ENCODE peak calls at places on chromosome 15, in nine cellular contexts. Q is psoas muscle, L is heart right ventricle, M is pancreas, V is neural progenitor cell, F is fibroblast of the aortic adventitia, X is HCT116, O is uterus, U is ovary. J is an unnamed sample.

GRCh38 chr15:72288796-72289596 is 16.6 kb upstream of the PARP6 start:
- DNase-seq in V (no peak), O (no peak), L (no peak), X (no peak), Q (no peak), U (no peak), M (no peak), F (no peak), J (no peak)

GRCh38 chr15:31740203-31740602 is 290.1 kb upstream of the CHRNA7 start:
- DNase-seq in F (no peak), M (no peak), U (no peak), L (no peak), O (no peak), V (peak), Q (no peak), X (no peak), J (no peak)

GRCh38 chr15:73632670-73633058 is 525 bp downstream of the NPTN start:
- DNase-seq in U (no peak), V (peak), F (no peak), L (no peak), O (no peak), Q (no peak), X (no peak), M (peak), J (no peak)

GRCh38 chr15:88605507-88606436 is 15.4 kb upstream of the AEN start:
- DNase-seq in O (no peak), F (peak), U (peak), M (peak), V (peak), L (peak), X (no peak), Q (no peak), J (no peak)

GRCh38 chr15:81126887-81127286 is 7.2 kb upstream of the CFAP161 start:
- DNase-seq in X (no peak), O (no peak), M (no peak), L (no peak), Q (no peak), V (no peak), U (no peak), F (peak), J (no peak)

GRCh38 chr15:81211376-81211775 is 14.7 kb downstream of the IL16 start:
- DNase-seq in M (no peak), U (no peak), L (no peak), V (no peak), O (no peak), F (no peak), X (no peak), Q (no peak), J (no peak)

GRCh38 chr15:92657486-92657885 is 1.9 kb upstream of the FAM174B start:
- DNase-seq in X (no peak), O (no peak), V (no peak), Q (no peak), L (no peak), U (no peak), F (no peak), M (no peak), J (no peak)

GRCh38 chr15:65869954-65870871 is 922 bp downstream of the RAB11A start:
- DNase-seq in F (peak), O (peak), Q (peak), V (peak), X (no peak), M (peak), U (peak), L (peak), J (peak)

GRCh38 chr15:65062061-65062460 is 5.7 kb downstream of the RASL12 start:
- DNase-seq in Q (no peak), O (no peak), F (no peak), X (no peak), M (no peak), U (peak), V (no peak), L (no peak), J (no peak)

GRCh38 chr15:99727733-99728132 is 5.5 kb downstream of the LYSMD4 start:
- DNase-seq in V (no peak), O (no peak), U (no peak), F (no peak), L (no peak), M (no peak), Q (no peak), X (no peak), J (no peak)

GRCh38 chr15:99729327-99729726 is 3.9 kb downstream of the LYSMD4 start:
- DNase-seq in X (no peak), U (no peak), V (no peak), F (no peak), M (no peak), O (no peak), Q (no peak), L (no peak), J (no peak)

GRCh38 chr15:99731336-99732267 is 1.6 kb downstream of the LYSMD4 start:
- DNase-seq in Q (no peak), X (no peak), V (peak), L (no peak), M (no peak), U (peak), F (no peak), O (no peak), J (no peak)

GRCh38 chr15:99732268-99732641 is 982 bp downstream of the LYSMD4 start:
- DNase-seq in U (no peak), L (no peak), O (no peak), X (no peak), M (no peak), V (no peak), Q (no peak), F (peak), J (peak)

GRCh38 chr15:99729920-99730319 is 3.3 kb downstream of the LYSMD4 start:
- DNase-seq in Q (no peak), X (no peak), M (no peak), F (peak), U (peak), O (peak), V (peak), L (peak), J (peak)
- TF ChIP-seq CTCF in Q (peak), X (peak), M (no peak), F (peak), U (peak), O (peak), V (peak), L (peak), J (peak)

DNA sequence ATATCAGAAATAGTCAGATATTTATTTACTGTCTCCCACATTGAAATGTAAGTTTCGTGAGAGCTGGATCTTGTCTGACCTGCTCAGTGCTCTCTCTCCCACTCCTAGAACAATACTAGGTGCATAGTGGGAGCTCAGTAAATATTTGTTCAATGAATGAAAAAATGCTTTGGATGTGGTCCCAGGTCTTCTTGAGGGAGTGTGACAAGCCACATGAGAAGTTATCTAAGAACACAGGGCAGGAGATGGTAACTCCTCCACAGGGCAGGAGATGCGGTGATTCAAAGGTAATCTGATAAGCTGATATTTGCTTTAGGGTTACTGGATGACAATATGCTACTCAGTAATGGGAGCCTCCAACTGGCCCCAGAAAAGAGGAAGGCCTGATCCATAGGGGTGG is 25.8 kb upstream of the PLA2G4E start:
- DNase-seq in L (no peak), X (no peak), O (no peak), V (no peak), U (no peak), F (no peak), M (no peak), Q (no peak), J (no peak)
- TF ChIP-seq CTCF in L (no peak), X (no peak), O (no peak), V (no peak), U (no peak), F (no peak), M (no peak), Q (no peak), J (no peak)

GRCh38 chr15:95284933-95285401 is 1045.5 kb upstream of the NR2F2 start:
- DNase-seq in V (peak), O (no peak), U (no peak), Q (no peak), X (no peak), F (peak), L (no peak), M (no peak), J (no peak)
- TF ChIP-seq CTCF in V (peak), O (no peak), U (no peak), Q (no peak), X (no peak), F (no peak), L (no peak), M (no peak), J (no peak)

DNA sequence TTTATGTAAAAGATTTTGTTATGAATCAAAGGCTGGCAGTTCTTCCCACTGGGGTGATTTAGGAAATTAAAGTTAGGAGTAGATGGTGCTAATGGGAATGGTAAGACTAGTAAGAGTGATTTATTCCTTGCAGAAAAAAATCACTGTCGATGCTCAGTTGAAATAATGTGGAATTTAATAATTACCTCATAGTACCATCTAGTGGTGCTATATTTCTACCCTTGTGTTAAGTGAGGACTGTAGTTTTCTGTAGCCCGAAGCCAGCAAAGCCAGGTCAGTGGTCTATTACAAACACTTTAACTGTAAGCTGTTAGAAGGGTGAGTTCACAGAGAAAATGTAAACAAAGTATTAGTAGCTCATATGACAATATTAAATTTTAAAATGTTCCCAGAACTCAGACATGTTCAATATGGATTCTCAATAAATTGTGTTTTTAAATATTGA is 39.5 kb upstream of the GOLGA8J start:
- DNase-seq in U (no peak), O (no peak), Q (no peak), X (no peak), L (no peak), F (peak), M (no peak), V (no peak), J (no peak)
- TF ChIP-seq CTCF in U (peak), O (peak), Q (no peak), X (peak), L (peak), F (peak), M (no peak), V (no peak), J (no peak)